ENCODE peak calls at places on chromosomes 11 and 22, in eight cellular contexts. T is tibial artery, U is pancreas, I is spleen, J is kidney, X is fibroblast of lung, C is astrocyte, L is A549. Y is an unnamed sample.

GRCh38 chr22:23180301-23180892 is at the start of gene BCR:
- DNase-seq in C (peak; percentile 51), J (peak; percentile 88), T (peak; percentile 89), I (peak; percentile 93), X (peak; percentile 57), L (peak; percentile 51), U (peak; percentile 73), Y (no peak)

GRCh38 chr11:64230209-64230984 is at the start of gene DNAJC4:
- DNase-seq in T (peak; percentile 96), J (peak; percentile 96), X (peak; percentile 86), C (peak; percentile 76), U (peak; percentile 94), I (peak; percentile 97), L (peak; percentile 77), Y (peak; percentile 87)

GRCh38 chr11:82732734-82733443 is 775 bp downstream of the FAM181B start:
- DNase-seq in U (peak; percentile 27), T (no peak), L (no peak), C (no peak), I (peak; percentile 79), J (peak; percentile 72), X (no peak), Y (no peak)

GRCh38 chr22:20466659-20467379 is 28.8 kb downstream of the KLHL22 start:
- DNase-seq in X (no peak), T (no peak), L (no peak), J (peak; percentile 17), C (no peak), I (peak; percentile 32), U (peak; percentile 36), Y (no peak)

GRCh38 chr22:19290400-19291217 is 910 bp downstream of the CLTCL1 start:
- DNase-seq in L (no peak), J (peak; percentile 75), I (peak; percentile 80), C (no peak), X (no peak), T (no peak), U (peak; percentile 18), Y (no peak)

GRCh38 chr22:24155597-24156145 is 25.6 kb upstream of the SUSD2 start:
- DNase-seq in T (peak; percentile 93), L (peak; percentile 47), I (peak; percentile 94), X (peak; percentile 74), C (peak; percentile 52), J (peak; percentile 93), U (peak; percentile 72), Y (peak; percentile 71)

GRCh38 chr22:37675930-37676571 is 615 bp downstream of the LGALS1 start:
- DNase-seq in J (no peak), L (no peak), T (peak; percentile 82), C (no peak), X (peak; percentile 58), U (peak; percentile 57), I (no peak), Y (no peak)

GRCh38 chr11:96338910-96339703 is 3.9 kb downstream of the MAML2 start:
- DNase-seq in J (no peak), I (peak; percentile 85), X (peak; percentile 73), T (peak; percentile 73), L (no peak), U (no peak), C (peak; percentile 81), Y (peak; percentile 67)

GRCh38 chr22:43152355-43153071 is 1.2 kb downstream of the TSPO start:
- DNase-seq in C (peak; percentile 27), X (peak; percentile 51), L (no peak), T (peak; percentile 92), U (peak; percentile 73), J (peak; percentile 93), I (peak; percentile 96), Y (peak; percentile 70)

GRCh38 chr11:45934580-45935318 is 12.3 kb downstream of the LARGE2 start:
- DNase-seq in T (no peak), X (no peak), I (no peak), U (no peak), J (no peak), L (no peak), C (no peak), Y (peak; percentile 22)

GRCh38 chr11:125376117-125376516 is 119.9 kb downstream of the FEZ1 start:
- DNase-seq in C (peak; percentile 72), X (no peak), I (peak; percentile 63), U (peak; percentile 22), T (peak; percentile 94), L (no peak), J (no peak), Y (no peak)

GRCh38 chr11:70477607-70478006 is 79.3 kb downstream of the CTTN start:
- DNase-seq in I (no peak), L (no peak), X (no peak), U (no peak), C (no peak), J (peak; percentile 40), T (no peak), Y (no peak)

GRCh38 chr11:111540114-111540920 is at the start of gene LAYN:
- DNase-seq in U (peak; percentile 22), J (peak; percentile 88), I (peak; percentile 82), T (peak; percentile 79), L (no peak), X (no peak), C (no peak), Y (no peak)

GRCh38 chr22:42716221-42716620 is 4.4 kb downstream of the A4GALT start:
- DNase-seq in C (peak; percentile 8), J (no peak), L (no peak), T (no peak), U (no peak), I (no peak), X (no peak), Y (no peak)

DNA sequence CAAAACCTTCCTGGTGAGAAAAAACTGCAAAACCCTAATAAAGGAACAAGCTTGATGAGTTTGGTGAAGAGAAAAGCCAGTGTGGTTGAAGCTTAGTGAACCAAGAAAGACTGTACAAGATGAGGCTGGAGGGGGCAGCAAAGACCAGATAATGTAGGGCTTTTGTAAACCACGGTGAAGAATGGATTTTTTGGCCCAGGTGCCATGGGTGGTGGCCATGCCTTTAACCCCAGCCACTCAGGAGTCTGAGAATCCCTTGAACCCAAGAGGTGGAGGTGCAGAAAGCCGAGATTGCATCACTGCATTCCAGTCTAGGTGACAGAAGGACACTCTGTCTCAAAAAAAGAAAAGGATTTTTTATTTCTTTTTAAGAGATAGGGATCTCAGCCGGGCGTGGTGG is 5.0 kb upstream of the ZDHHC5 start:
- DNase-seq in I (no peak), U (no peak), C (no peak), X (no peak), J (no peak), L (no peak), T (no peak), Y (no peak)
- TF ChIP-seq CTCF in I (no peak), U (no peak), C (no peak), X (no peak), J (no peak), L (no peak), T (no peak), Y (no peak)

GRCh38 chr11:5509803-5510202 is at the start of gene UBQLN3:
- DNase-seq in J (no peak), I (no peak), L (no peak), X (no peak), T (no peak), U (no peak), C (no peak), Y (no peak)

GRCh38 chr11:5507586-5508305 is 2.0 kb downstream of the UBQLN3 start:
- DNase-seq in I (no peak), X (no peak), C (no peak), T (no peak), J (peak; percentile 45), L (no peak), U (no peak), Y (no peak)

GRCh38 chr11:5508605-5509004 is 1.2 kb downstream of the UBQLN3 start:
- DNase-seq in I (no peak), T (no peak), X (no peak), L (no peak), C (no peak), J (no peak), U (no peak), Y (no peak)

GRCh38 chr11:5505363-5506048 is 4.3 kb downstream of the UBQLN3 start:
- DNase-seq in L (no peak), X (no peak), U (no peak), T (no peak), J (no peak), I (no peak), C (no peak), Y (no peak)

GRCh38 chr11:5507177-5507576 is 2.6 kb downstream of the UBQLN3 start:
- DNase-seq in T (no peak), J (no peak), L (no peak), C (no peak), U (no peak), I (no peak), X (no peak), Y (no peak)
- TF ChIP-seq CTCF in T (no peak), J (no peak), L (no peak), C (no peak), U (no peak), I (no peak), X (no peak), Y (no peak)

DNA sequence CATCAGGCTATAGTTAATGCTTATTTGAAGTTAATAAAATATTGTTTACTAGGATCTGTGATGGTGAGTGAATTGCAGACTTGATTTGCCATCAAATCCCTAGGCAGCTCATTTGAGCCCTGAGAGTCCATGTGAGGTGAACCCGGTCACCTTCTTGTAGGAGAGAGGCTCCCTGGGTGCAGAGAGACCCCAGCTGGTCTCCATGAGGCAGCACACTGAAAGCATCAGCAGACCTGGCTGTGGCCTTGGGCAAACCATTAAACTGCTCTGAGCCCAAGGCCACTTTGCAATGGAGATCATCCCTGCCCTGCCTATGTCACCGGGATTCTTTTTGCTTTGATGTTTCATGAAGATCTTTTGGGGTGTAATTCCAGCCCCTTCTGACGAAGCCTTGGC is 125.2 kb downstream of the MICAL2 start:
- DNase-seq in L (no peak), U (no peak), I (no peak), C (no peak), J (no peak), X (peak; percentile 44), T (no peak), Y (no peak)
- TF ChIP-seq CTCF in L (no peak), U (no peak), I (no peak), C (no peak), J (no peak), X (peak; percentile 17), T (no peak), Y (no peak)

DNA sequence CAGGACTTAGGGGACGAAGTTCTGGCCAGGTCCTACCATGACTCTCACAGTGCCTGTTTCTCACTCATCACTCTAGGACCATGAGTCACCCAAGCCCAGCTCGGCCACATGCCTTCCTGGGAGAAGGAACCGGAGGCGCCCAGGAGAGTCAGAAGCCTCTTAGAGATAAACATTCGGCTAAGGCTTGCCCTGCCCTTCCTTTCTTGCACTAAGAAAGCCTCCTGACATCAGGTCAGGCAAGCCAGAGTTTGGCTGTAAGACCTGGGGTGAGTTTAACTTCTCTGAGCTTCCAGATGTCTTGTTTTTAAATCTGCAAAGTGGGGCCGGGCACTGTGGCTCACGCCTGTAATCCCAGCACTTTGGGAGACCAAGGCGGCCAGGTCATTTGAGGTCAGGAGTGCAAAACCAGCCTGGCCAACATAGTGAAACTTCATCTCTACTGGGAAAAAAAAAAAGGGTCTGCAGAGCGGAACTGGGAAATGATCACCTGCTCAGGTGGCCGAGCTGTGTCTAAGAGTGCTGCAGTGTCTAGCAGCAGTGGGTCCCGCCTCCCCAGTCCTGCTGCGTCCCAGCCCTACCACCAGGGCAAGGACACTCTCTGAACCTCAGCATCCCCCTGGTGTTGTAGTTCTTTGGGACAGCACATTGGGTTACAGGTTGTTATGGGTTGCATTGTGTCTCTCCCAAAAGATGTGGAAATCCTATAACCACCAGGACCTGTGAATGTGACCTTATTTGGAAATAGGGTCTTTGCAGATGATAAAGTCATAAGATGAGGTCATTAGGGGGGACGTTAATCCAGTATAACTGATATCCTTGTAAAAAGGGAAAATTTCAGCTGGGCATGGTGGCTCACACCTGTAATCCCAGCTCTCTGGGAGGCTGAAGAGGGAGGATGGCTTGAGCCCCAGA is 1.8 kb upstream of the CARS1 start:
- DNase-seq in I (no peak), T (no peak), X (peak; percentile 86), U (no peak), C (peak; percentile 81), L (no peak), J (peak; percentile 59), Y (no peak)
- TF ChIP-seq CTCF in I (no peak), T (no peak), X (no peak), U (no peak), C (no peak), L (no peak), J (no peak), Y (no peak)